ENCODE peak calls at places on chromosomes 6 and 20, in six cellular contexts. I is activated T-cell treated with anti-CD3 and anti-CD28 coated beads for 1 hour, A is epithelial cell of proximal tubule, J is Panc1, Q is tibial nerve, R is HFF-Myc. V is an unnamed sample.
A peak's percentile ranks its signal among the peaks of the same experiment; 100 is the strongest.

GRCh38 chr6:167161895-167162467 is 4.2 kb upstream of the GPR31 start:
- DNase-seq in A (no peak), I (no peak), R (no peak), Q (no peak), J (no peak), V (no peak)

GRCh38 chr6:12506211-12506610 is 210.4 kb upstream of the PHACTR1 start:
- DNase-seq in J (no peak), Q (no peak), A (no peak), I (no peak), R (no peak), V (no peak)

GRCh38 chr20:47273591-47274235 is 82.8 kb downstream of the ZMYND8 start:
- DNase-seq in I (no peak), A (no peak), Q (no peak), J (no peak), R (no peak), V (no peak)

GRCh38 chr6:20991910-20992309 is 457.7 kb downstream of the CDKAL1 start:
- DNase-seq in I (no peak), R (no peak), A (no peak), Q (no peak), J (no peak), V (no peak)

GRCh38 chr6:37783025-37783825 is 36.3 kb upstream of the ZFAND3 start:
- DNase-seq in Q (no peak), J (no peak), I (no peak), R (no peak), A (no peak), V (peak; percentile 29)

GRCh38 chr6:44456070-44456965 is 68.8 kb downstream of the CDC5L start:
- DNase-seq in J (no peak), A (no peak), Q (no peak), I (no peak), R (peak; percentile 25), V (peak; percentile 42)

GRCh38 chr6:134074151-134074712 is 21.8 kb upstream of the SLC2A12 start:
- DNase-seq in Q (no peak), I (no peak), A (no peak), R (no peak), J (no peak), V (no peak)

GRCh38 chr20:11207749-11208502 is 534.1 kb upstream of the JAG1 start:
- DNase-seq in R (peak; percentile 26), I (no peak), Q (no peak), A (peak; percentile 86), J (no peak), V (no peak)

GRCh38 chr6:147219463-147219862 is 15.2 kb downstream of the STXBP5 start:
- DNase-seq in J (no peak), A (no peak), R (no peak), Q (no peak), I (no peak), V (no peak)

GRCh38 chr6:105884426-105884825 is 201.7 kb upstream of the PRDM1 start:
- DNase-seq in J (no peak), A (no peak), Q (no peak), I (no peak), R (no peak), V (no peak)

GRCh38 chr20:34736106-34736505 is 32.0 kb downstream of the TP53INP2 start:
- DNase-seq in R (no peak), A (no peak), I (no peak), J (no peak), Q (no peak), V (no peak)

GRCh38 chr6:42771741-42772100 is 10.1 kb upstream of the BICRAL start:
- DNase-seq in J (no peak), Q (no peak), R (no peak), I (no peak), A (no peak), V (no peak)

GRCh38 chr20:833121-833449 is 430 bp upstream of the FAM110A start:
- DNase-seq in R (no peak), A (no peak), I (no peak), J (peak; percentile 59), Q (no peak), V (no peak)

GRCh38 chr6:161536141-161536735 is 262.4 kb upstream of the AGPAT4 start:
- DNase-seq in A (no peak), J (no peak), Q (no peak), R (no peak), I (no peak), V (no peak)

GRCh38 chr6:73631849-73632248 is 21.9 kb downstream of the SLC17A5 start:
- DNase-seq in A (no peak), R (peak; percentile 19), Q (no peak), I (no peak), J (no peak), V (no peak)

GRCh38 chr20:53270792-53271375 is 298.7 kb downstream of the TSHZ2 start:
- DNase-seq in R (no peak), Q (no peak), A (no peak), I (no peak), J (no peak), V (no peak)

GRCh38 chr6:62328607-62329006 is 42.6 kb upstream of the KHDRBS2 start:
- DNase-seq in Q (no peak), R (no peak), A (no peak), I (no peak), J (no peak), V (no peak)

GRCh38 chr6:139939189-139939979 is 564.9 kb upstream of the CITED2 start:
- DNase-seq in I (no peak), R (no peak), A (no peak), J (no peak), Q (no peak), V (no peak)

GRCh38 chr6:30842754-30843610 is 41.3 kb upstream of the DDR1 start:
- DNase-seq in A (no peak), Q (no peak), I (no peak), R (no peak), J (no peak), V (no peak)

GRCh38 chr20:2736441-2736840 is 43.9 kb downstream of the EBF4 start:
- DNase-seq in I (no peak), R (no peak), Q (no peak), J (no peak), A (no peak), V (no peak)

GRCh38 chr6:44671333-44671732 is 283.8 kb downstream of the CDC5L start:
- DNase-seq in R (no peak), J (no peak), I (no peak), A (no peak), Q (no peak), V (no peak)

GRCh38 chr6:125197795-125198269 is 44.3 kb downstream of the TPD52L1 start:
- DNase-seq in Q (peak; percentile 32), I (no peak), A (peak; percentile 67), J (no peak), R (no peak), V (peak; percentile 90)

GRCh38 chr6:33843086-33843695 is 39.4 kb upstream of the MLN start:
- DNase-seq in I (no peak), J (no peak), R (no peak), Q (no peak), A (no peak), V (no peak)

GRCh38 chr6:27025351-27025750 is 222.2 kb upstream of the PRSS16 start:
- DNase-seq in Q (no peak), I (no peak), R (no peak), J (no peak), A (no peak), V (no peak)

GRCh38 chr6:157667211-157668033 is 155.6 kb upstream of the SNX9 start:
- DNase-seq in Q (no peak), I (peak; percentile 41), R (peak; percentile 56), J (peak; percentile 57), A (peak; percentile 1), V (peak; percentile 28)

GRCh38 chr20:42646250-42646649 is 543.5 kb downstream of the PTPRT start:
- DNase-seq in J (no peak), Q (no peak), I (no peak), R (no peak), A (no peak), V (no peak)

V was measured in fibroblast of the conjunctiva.